ENCODE peak calls at places on chromosomes 16 and 17, in ten cellular contexts. L is lung; K is mammary epithelial cell; V is GM20000; M is thoracic aorta; U is A549; Y is CD8-positive, alpha-beta T cell; G is GM13977; Z is ovary; F is fibroblast of the aortic adventitia. I is an unnamed sample.

GRCh38 chr17:56948491-56948890 is 12.4 kb downstream of the COIL start:
- DNase-seq in L (no peak), K (no peak), V (no peak), M (no peak), U (no peak), Y (no peak), G (no peak), Z (no peak), F (no peak), I (no peak)

GRCh38 chr16:57846078-57846697 is 43.9 kb upstream of the KIFC3 start:
- DNase-seq in L (no peak), K (no peak), V (no peak), M (no peak), U (no peak), Y (no peak), G (no peak), Z (peak; percentile 61), F (no peak), I (no peak)

GRCh38 chr17:76427457-76428231 is 25.3 kb downstream of the UBE2O start:
- DNase-seq in L (no peak), K (no peak), V (no peak), M (no peak), U (no peak), Y (no peak), G (no peak), Z (no peak), F (peak; percentile 56), I (no peak)

GRCh38 chr16:24116989-24117388 is 139.1 kb upstream of the CACNG3 start:
- DNase-seq in L (no peak), K (no peak), V (no peak), M (no peak), U (no peak), Y (no peak), G (no peak), Z (no peak), F (no peak), I (no peak)

GRCh38 chr16:86523166-86523740 is 12.9 kb downstream of the FOXF1 start:
- DNase-seq in L (no peak), K (no peak), V (no peak), M (no peak), U (no peak), Y (no peak), G (no peak), Z (peak; percentile 13), F (no peak), I (no peak)

GRCh38 chr17:78838574-78839005 is 2.0 kb downstream of the USP36 start:
- DNase-seq in L (peak; percentile 32), K (no peak), V (no peak), M (no peak), U (no peak), Y (no peak), G (no peak), Z (no peak), F (no peak), I (no peak)

GRCh38 chr17:7613769-7614421 is 802 bp downstream of the FXR2 start:
- DNase-seq in L (no peak), K (peak; percentile 37), V (no peak), M (no peak), U (no peak), Y (no peak), G (no peak), Z (no peak), F (peak; percentile 43), I (no peak)

GRCh38 chr16:23072084-23072599 is 77.1 kb downstream of the USP31 start:
- DNase-seq in L (no peak), K (peak; percentile 82), V (no peak), M (peak; percentile 56), U (peak; percentile 56), Y (no peak), G (no peak), Z (peak; percentile 92), F (peak; percentile 77), I (peak; percentile 42)

GRCh38 chr17:4858880-4859260 is 25.7 kb downstream of the MINK1 start:
- DNase-seq in L (no peak), K (peak; percentile 93), V (no peak), M (peak; percentile 18), U (no peak), Y (no peak), G (no peak), Z (peak; percentile 55), F (peak; percentile 59), I (no peak)

GRCh38 chr17:33674685-33675084 is 381.6 kb upstream of the ASIC2 start:
- DNase-seq in L (peak; percentile 48), K (peak; percentile 46), V (peak; percentile 65), M (peak; percentile 10), U (peak; percentile 61), Y (peak; percentile 18), G (peak; percentile 67), Z (peak; percentile 65), F (peak; percentile 58), I (peak; percentile 50)

GRCh38 chr17:65514082-65514481 is 47.4 kb downstream of the AXIN2 start:
- DNase-seq in L (no peak), K (peak; percentile 67), V (no peak), M (no peak), U (no peak), Y (no peak), G (no peak), Z (no peak), F (peak; percentile 45), I (no peak)

GRCh38 chr16:86391486-86391885 is 118.8 kb upstream of the FOXF1 start:
- DNase-seq in L (no peak), K (no peak), V (no peak), M (no peak), U (no peak), Y (no peak), G (no peak), Z (no peak), F (no peak), I (no peak)

DNA sequence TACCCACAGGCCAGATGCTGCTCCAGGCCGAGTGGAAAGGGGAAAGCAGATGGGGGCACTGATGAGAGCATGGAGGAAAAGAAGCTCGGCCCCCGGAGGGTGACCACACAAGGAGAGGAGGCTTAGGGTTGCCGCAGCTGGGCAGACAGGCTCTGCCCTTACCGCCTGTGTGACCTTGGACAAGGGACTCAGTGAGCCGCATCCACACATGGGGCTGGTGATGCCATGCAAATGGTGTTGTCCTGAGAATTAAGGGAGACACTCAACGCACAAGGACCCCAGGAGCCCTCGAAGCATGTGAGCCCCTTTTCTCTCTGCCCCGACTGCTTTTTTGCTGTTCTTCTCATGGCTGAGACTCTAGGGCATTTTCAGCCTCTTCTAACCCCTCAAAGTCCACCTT is 61.0 kb downstream of the PLXDC1 start:
- DNase-seq in L (no peak), K (no peak), V (no peak), M (no peak), U (no peak), Y (no peak), G (no peak), Z (no peak), F (no peak), I (no peak)
- TF ChIP-seq CTCF in L (no peak), K (no peak), V (no peak), M (no peak), U (no peak), Y (no peak), G (no peak), Z (no peak), F (no peak), I (no peak)

DNA sequence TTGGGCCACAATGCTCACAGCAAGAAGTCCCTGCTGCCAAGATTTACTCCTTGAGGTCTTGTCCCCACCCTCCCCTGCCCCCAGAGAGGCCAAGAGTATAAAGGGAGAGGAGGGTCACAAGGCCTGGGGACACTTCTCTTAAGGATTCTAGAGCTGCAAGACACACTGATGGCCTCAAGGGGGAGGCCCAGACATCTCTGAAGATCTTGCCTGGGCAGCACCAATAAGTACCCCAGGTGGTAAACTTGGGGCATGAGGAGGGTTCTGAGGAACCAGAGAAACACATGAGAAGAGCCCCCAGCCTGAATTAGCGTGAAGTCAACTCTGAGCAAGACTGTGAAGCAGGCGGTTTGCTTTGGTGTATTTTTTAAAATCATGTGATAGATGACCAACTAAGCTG is 26.8 kb upstream of the MTMR4 start:
- DNase-seq in L (no peak), K (no peak), V (peak; percentile 52), M (no peak), U (no peak), Y (no peak), G (peak; percentile 54), Z (no peak), F (no peak), I (no peak)
- TF ChIP-seq CTCF in L (no peak), K (peak; percentile 40), V (peak; percentile 12), M (no peak), U (peak; percentile 12), Y (no peak), G (peak; percentile 58), Z (no peak), F (peak; percentile 26), I (no peak)

DNA sequence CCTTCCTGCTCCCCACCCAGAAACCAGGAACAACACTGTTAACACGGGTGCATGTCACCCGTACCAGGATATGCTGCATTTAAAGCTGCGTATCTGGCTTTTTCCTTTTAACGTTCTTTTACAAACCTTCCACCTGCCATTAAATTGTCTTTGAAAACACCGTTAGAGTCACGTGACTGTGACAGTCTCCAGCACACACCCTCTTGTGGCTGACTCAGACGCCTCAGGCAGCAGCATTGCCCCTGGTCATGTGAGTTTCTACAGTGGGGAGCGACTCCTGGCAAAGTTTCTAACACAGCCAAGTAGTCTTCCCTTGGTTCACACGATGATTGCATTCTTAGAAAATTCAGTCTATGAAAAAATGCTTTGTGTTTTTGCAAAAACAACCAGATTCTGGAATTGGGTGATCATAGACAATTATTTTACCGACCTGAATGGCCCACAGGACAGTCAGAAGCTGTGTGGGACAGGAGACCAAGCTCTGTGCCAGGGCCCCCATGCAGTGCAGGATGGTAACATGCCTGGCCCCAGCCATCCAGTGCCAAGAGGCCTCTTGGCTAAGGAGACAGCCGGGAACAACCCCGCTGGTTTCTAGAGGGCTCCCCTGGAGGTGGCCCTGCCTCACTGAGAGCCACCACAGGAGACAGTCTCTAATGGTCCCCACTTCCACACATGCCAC is 199.1 kb downstream of the KATNIP start:
- DNase-seq in L (no peak), K (peak; percentile 71), V (peak; percentile 52), M (no peak), U (peak; percentile 51), Y (peak; percentile 20), G (peak; percentile 82), Z (no peak), F (peak; percentile 91), I (no peak)
- TF ChIP-seq CTCF in L (no peak), K (no peak), V (no peak), M (no peak), U (no peak), Y (no peak), G (peak; percentile 33), Z (no peak), F (peak; percentile 24), I (no peak)

GRCh38 chr16:1379863-1380174 is 28.1 kb downstream of the GNPTG start:
- DNase-seq in L (no peak), K (no peak), V (no peak), M (no peak), U (peak; percentile 33), Y (no peak), G (no peak), Z (no peak), F (no peak), I (no peak)
- TF ChIP-seq CTCF in L (no peak), K (no peak), V (no peak), M (no peak), U (no peak), Y (no peak), G (no peak), Z (no peak), F (no peak), I (no peak)

I was measured in omental fat pad.